ENCODE peak calls at places on chromosomes 2 and 18, in five cellular contexts. One of them, this sample, is unnamed.

GRCh38 chr18:67318651-67319050 is 197.9 kb downstream of the DSEL start:
- DNase-seq in stimulated activated CD4-positive, alpha-beta T cell treated with anti-CD3 and anti-CD28 coated beads, Interleukin-15, amount 100 ng/mL, for 24 hours: no peak
- DNase-seq in activated CD8-positive, alpha-beta memory T cell treated with anti-CD3 and anti-CD28 coated beads, Interleukin-2, amount 50 U/mL, for 48 hours: no peak
- DNase-seq in stimulated activated CD8-positive, alpha-beta memory T cell treated with anti-CD3 and anti-CD28 coated beads, Interleukin-12 subunit alpha, Interleukin-12 subunit beta, amount 100 ng/mL, for 1 hour: no peak
- DNase-seq in B cell: no peak
- DNase-seq in this sample: peak

GRCh38 chr2:147945660-147946059 is 74.9 kb downstream of the ORC4 start:
- DNase-seq in B cell: no peak
- DNase-seq in stimulated activated CD4-positive, alpha-beta T cell treated with anti-CD3 and anti-CD28 coated beads, Interleukin-15, amount 100 ng/mL, for 24 hours: no peak
- DNase-seq in stimulated activated CD8-positive, alpha-beta memory T cell treated with anti-CD3 and anti-CD28 coated beads, Interleukin-12 subunit alpha, Interleukin-12 subunit beta, amount 100 ng/mL, for 1 hour: no peak
- DNase-seq in activated CD8-positive, alpha-beta memory T cell treated with anti-CD3 and anti-CD28 coated beads, Interleukin-2, amount 50 U/mL, for 48 hours: no peak
- DNase-seq in this sample: no peak

GRCh38 chr2:30666307-30666874 is 140.9 kb downstream of the CAPN13 start:
- DNase-seq in stimulated activated CD8-positive, alpha-beta memory T cell treated with anti-CD3 and anti-CD28 coated beads, Interleukin-12 subunit alpha, Interleukin-12 subunit beta, amount 100 ng/mL, for 1 hour: no peak
- DNase-seq in stimulated activated CD4-positive, alpha-beta T cell treated with anti-CD3 and anti-CD28 coated beads, Interleukin-15, amount 100 ng/mL, for 24 hours: no peak
- DNase-seq in B cell: peak
- DNase-seq in activated CD8-positive, alpha-beta memory T cell treated with anti-CD3 and anti-CD28 coated beads, Interleukin-2, amount 50 U/mL, for 48 hours: peak
- DNase-seq in this sample: peak

GRCh38 chr2:14745288-14746076 is 113.0 kb downstream of the LRATD1 start:
- DNase-seq in activated CD8-positive, alpha-beta memory T cell treated with anti-CD3 and anti-CD28 coated beads, Interleukin-2, amount 50 U/mL, for 48 hours: no peak
- DNase-seq in stimulated activated CD8-positive, alpha-beta memory T cell treated with anti-CD3 and anti-CD28 coated beads, Interleukin-12 subunit alpha, Interleukin-12 subunit beta, amount 100 ng/mL, for 1 hour: no peak
- DNase-seq in B cell: no peak
- DNase-seq in stimulated activated CD4-positive, alpha-beta T cell treated with anti-CD3 and anti-CD28 coated beads, Interleukin-15, amount 100 ng/mL, for 24 hours: no peak
- DNase-seq in this sample: no peak

GRCh38 chr2:184053326-184053725 is 545.0 kb upstream of the ZNF804A start:
- DNase-seq in stimulated activated CD4-positive, alpha-beta T cell treated with anti-CD3 and anti-CD28 coated beads, Interleukin-15, amount 100 ng/mL, for 24 hours: no peak
- DNase-seq in activated CD8-positive, alpha-beta memory T cell treated with anti-CD3 and anti-CD28 coated beads, Interleukin-2, amount 50 U/mL, for 48 hours: no peak
- DNase-seq in stimulated activated CD8-positive, alpha-beta memory T cell treated with anti-CD3 and anti-CD28 coated beads, Interleukin-12 subunit alpha, Interleukin-12 subunit beta, amount 100 ng/mL, for 1 hour: no peak
- DNase-seq in B cell: no peak
- DNase-seq in this sample: no peak

GRCh38 chr2:138107288-138107687 is 143.0 kb downstream of the HNMT start:
- DNase-seq in activated CD8-positive, alpha-beta memory T cell treated with anti-CD3 and anti-CD28 coated beads, Interleukin-2, amount 50 U/mL, for 48 hours: no peak
- DNase-seq in stimulated activated CD4-positive, alpha-beta T cell treated with anti-CD3 and anti-CD28 coated beads, Interleukin-15, amount 100 ng/mL, for 24 hours: no peak
- DNase-seq in stimulated activated CD8-positive, alpha-beta memory T cell treated with anti-CD3 and anti-CD28 coated beads, Interleukin-12 subunit alpha, Interleukin-12 subunit beta, amount 100 ng/mL, for 1 hour: no peak
- DNase-seq in B cell: no peak
- DNase-seq in this sample: no peak

GRCh38 chr2:217004636-217005035 is 144.8 kb upstream of the TNP1 start:
- DNase-seq in activated CD8-positive, alpha-beta memory T cell treated with anti-CD3 and anti-CD28 coated beads, Interleukin-2, amount 50 U/mL, for 48 hours: no peak
- DNase-seq in stimulated activated CD4-positive, alpha-beta T cell treated with anti-CD3 and anti-CD28 coated beads, Interleukin-15, amount 100 ng/mL, for 24 hours: no peak
- DNase-seq in B cell: no peak
- DNase-seq in stimulated activated CD8-positive, alpha-beta memory T cell treated with anti-CD3 and anti-CD28 coated beads, Interleukin-12 subunit alpha, Interleukin-12 subunit beta, amount 100 ng/mL, for 1 hour: no peak
- DNase-seq in this sample: no peak

GRCh38 chr2:168816369-168816768 is 13.9 kb downstream of the NOSTRIN start:
- DNase-seq in stimulated activated CD8-positive, alpha-beta memory T cell treated with anti-CD3 and anti-CD28 coated beads, Interleukin-12 subunit alpha, Interleukin-12 subunit beta, amount 100 ng/mL, for 1 hour: no peak
- DNase-seq in B cell: no peak
- DNase-seq in stimulated activated CD4-positive, alpha-beta T cell treated with anti-CD3 and anti-CD28 coated beads, Interleukin-15, amount 100 ng/mL, for 24 hours: no peak
- DNase-seq in activated CD8-positive, alpha-beta memory T cell treated with anti-CD3 and anti-CD28 coated beads, Interleukin-2, amount 50 U/mL, for 48 hours: no peak
- DNase-seq in this sample: peak

GRCh38 chr18:68742206-68742605 is 27.3 kb upstream of the TMX3 start:
- DNase-seq in B cell: no peak
- DNase-seq in stimulated activated CD8-positive, alpha-beta memory T cell treated with anti-CD3 and anti-CD28 coated beads, Interleukin-12 subunit alpha, Interleukin-12 subunit beta, amount 100 ng/mL, for 1 hour: no peak
- DNase-seq in activated CD8-positive, alpha-beta memory T cell treated with anti-CD3 and anti-CD28 coated beads, Interleukin-2, amount 50 U/mL, for 48 hours: no peak
- DNase-seq in stimulated activated CD4-positive, alpha-beta T cell treated with anti-CD3 and anti-CD28 coated beads, Interleukin-15, amount 100 ng/mL, for 24 hours: no peak
- DNase-seq in this sample: no peak

GRCh38 chr2:168853471-168853870 is 36.8 kb downstream of the SPC25 start:
- DNase-seq in stimulated activated CD8-positive, alpha-beta memory T cell treated with anti-CD3 and anti-CD28 coated beads, Interleukin-12 subunit alpha, Interleukin-12 subunit beta, amount 100 ng/mL, for 1 hour: no peak
- DNase-seq in activated CD8-positive, alpha-beta memory T cell treated with anti-CD3 and anti-CD28 coated beads, Interleukin-2, amount 50 U/mL, for 48 hours: no peak
- DNase-seq in stimulated activated CD4-positive, alpha-beta T cell treated with anti-CD3 and anti-CD28 coated beads, Interleukin-15, amount 100 ng/mL, for 24 hours: no peak
- DNase-seq in B cell: no peak
- DNase-seq in this sample: no peak

GRCh38 chr18:31247574-31248199 is 70.3 kb upstream of the DSG1 start:
- DNase-seq in stimulated activated CD8-positive, alpha-beta memory T cell treated with anti-CD3 and anti-CD28 coated beads, Interleukin-12 subunit alpha, Interleukin-12 subunit beta, amount 100 ng/mL, for 1 hour: no peak
- DNase-seq in B cell: no peak
- DNase-seq in stimulated activated CD4-positive, alpha-beta T cell treated with anti-CD3 and anti-CD28 coated beads, Interleukin-15, amount 100 ng/mL, for 24 hours: no peak
- DNase-seq in activated CD8-positive, alpha-beta memory T cell treated with anti-CD3 and anti-CD28 coated beads, Interleukin-2, amount 50 U/mL, for 48 hours: no peak
- DNase-seq in this sample: no peak

GRCh38 chr18:36297419-36298112 is at the start of gene FHOD3:
- DNase-seq in stimulated activated CD8-positive, alpha-beta memory T cell treated with anti-CD3 and anti-CD28 coated beads, Interleukin-12 subunit alpha, Interleukin-12 subunit beta, amount 100 ng/mL, for 1 hour: no peak
- DNase-seq in stimulated activated CD4-positive, alpha-beta T cell treated with anti-CD3 and anti-CD28 coated beads, Interleukin-15, amount 100 ng/mL, for 24 hours: peak
- DNase-seq in B cell: peak
- DNase-seq in activated CD8-positive, alpha-beta memory T cell treated with anti-CD3 and anti-CD28 coated beads, Interleukin-2, amount 50 U/mL, for 48 hours: no peak
- DNase-seq in this sample: peak

GRCh38 chr2:238081561-238081960 is 18.6 kb upstream of the ESPNL start:
- DNase-seq in activated CD8-positive, alpha-beta memory T cell treated with anti-CD3 and anti-CD28 coated beads, Interleukin-2, amount 50 U/mL, for 48 hours: no peak
- DNase-seq in B cell: no peak
- DNase-seq in stimulated activated CD4-positive, alpha-beta T cell treated with anti-CD3 and anti-CD28 coated beads, Interleukin-15, amount 100 ng/mL, for 24 hours: no peak
- DNase-seq in stimulated activated CD8-positive, alpha-beta memory T cell treated with anti-CD3 and anti-CD28 coated beads, Interleukin-12 subunit alpha, Interleukin-12 subunit beta, amount 100 ng/mL, for 1 hour: no peak
- DNase-seq in this sample: no peak

GRCh38 chr2:179440642-179441251 is 176.1 kb upstream of the SESTD1 start:
- DNase-seq in B cell: peak
- DNase-seq in stimulated activated CD4-positive, alpha-beta T cell treated with anti-CD3 and anti-CD28 coated beads, Interleukin-15, amount 100 ng/mL, for 24 hours: no peak
- DNase-seq in activated CD8-positive, alpha-beta memory T cell treated with anti-CD3 and anti-CD28 coated beads, Interleukin-2, amount 50 U/mL, for 48 hours: no peak
- DNase-seq in stimulated activated CD8-positive, alpha-beta memory T cell treated with anti-CD3 and anti-CD28 coated beads, Interleukin-12 subunit alpha, Interleukin-12 subunit beta, amount 100 ng/mL, for 1 hour: no peak
- DNase-seq in this sample: peak

GRCh38 chr2:150495993-150496627 is 8.6 kb upstream of the RND3 start:
- DNase-seq in activated CD8-positive, alpha-beta memory T cell treated with anti-CD3 and anti-CD28 coated beads, Interleukin-2, amount 50 U/mL, for 48 hours: no peak
- DNase-seq in B cell: no peak
- DNase-seq in stimulated activated CD4-positive, alpha-beta T cell treated with anti-CD3 and anti-CD28 coated beads, Interleukin-15, amount 100 ng/mL, for 24 hours: no peak
- DNase-seq in stimulated activated CD8-positive, alpha-beta memory T cell treated with anti-CD3 and anti-CD28 coated beads, Interleukin-12 subunit alpha, Interleukin-12 subunit beta, amount 100 ng/mL, for 1 hour: no peak
- DNase-seq in this sample: peak

GRCh38 chr2:25265802-25266201 is 75.9 kb downstream of the DNMT3A start:
- DNase-seq in B cell: no peak
- DNase-seq in stimulated activated CD4-positive, alpha-beta T cell treated with anti-CD3 and anti-CD28 coated beads, Interleukin-15, amount 100 ng/mL, for 24 hours: no peak
- DNase-seq in activated CD8-positive, alpha-beta memory T cell treated with anti-CD3 and anti-CD28 coated beads, Interleukin-2, amount 50 U/mL, for 48 hours: no peak
- DNase-seq in stimulated activated CD8-positive, alpha-beta memory T cell treated with anti-CD3 and anti-CD28 coated beads, Interleukin-12 subunit alpha, Interleukin-12 subunit beta, amount 100 ng/mL, for 1 hour: no peak
- DNase-seq in this sample: no peak

GRCh38 chr2:169828141-169828811 is 1.0 kb downstream of the UBR3 start:
- DNase-seq in activated CD8-positive, alpha-beta memory T cell treated with anti-CD3 and anti-CD28 coated beads, Interleukin-2, amount 50 U/mL, for 48 hours: no peak
- DNase-seq in stimulated activated CD4-positive, alpha-beta T cell treated with anti-CD3 and anti-CD28 coated beads, Interleukin-15, amount 100 ng/mL, for 24 hours: peak
- DNase-seq in B cell: peak
- DNase-seq in stimulated activated CD8-positive, alpha-beta memory T cell treated with anti-CD3 and anti-CD28 coated beads, Interleukin-12 subunit alpha, Interleukin-12 subunit beta, amount 100 ng/mL, for 1 hour: no peak
- DNase-seq in this sample: peak

GRCh38 chr2:9378433-9379371 is 44.6 kb downstream of the ITGB1BP1 start:
- DNase-seq in activated CD8-positive, alpha-beta memory T cell treated with anti-CD3 and anti-CD28 coated beads, Interleukin-2, amount 50 U/mL, for 48 hours: no peak
- DNase-seq in B cell: no peak
- DNase-seq in stimulated activated CD4-positive, alpha-beta T cell treated with anti-CD3 and anti-CD28 coated beads, Interleukin-15, amount 100 ng/mL, for 24 hours: no peak
- DNase-seq in stimulated activated CD8-positive, alpha-beta memory T cell treated with anti-CD3 and anti-CD28 coated beads, Interleukin-12 subunit alpha, Interleukin-12 subunit beta, amount 100 ng/mL, for 1 hour: no peak
- DNase-seq in this sample: peak

GRCh38 chr2:160402997-160403979 is 90.3 kb downstream of the RBMS1 start:
- DNase-seq in B cell: no peak
- DNase-seq in stimulated activated CD8-positive, alpha-beta memory T cell treated with anti-CD3 and anti-CD28 coated beads, Interleukin-12 subunit alpha, Interleukin-12 subunit beta, amount 100 ng/mL, for 1 hour: no peak
- DNase-seq in activated CD8-positive, alpha-beta memory T cell treated with anti-CD3 and anti-CD28 coated beads, Interleukin-2, amount 50 U/mL, for 48 hours: no peak
- DNase-seq in stimulated activated CD4-positive, alpha-beta T cell treated with anti-CD3 and anti-CD28 coated beads, Interleukin-15, amount 100 ng/mL, for 24 hours: no peak
- DNase-seq in this sample: no peak

GRCh38 chr2:241796610-241797138 is 12.3 kb upstream of the NEU4 start:
- DNase-seq in activated CD8-positive, alpha-beta memory T cell treated with anti-CD3 and anti-CD28 coated beads, Interleukin-2, amount 50 U/mL, for 48 hours: no peak
- DNase-seq in stimulated activated CD8-positive, alpha-beta memory T cell treated with anti-CD3 and anti-CD28 coated beads, Interleukin-12 subunit alpha, Interleukin-12 subunit beta, amount 100 ng/mL, for 1 hour: no peak
- DNase-seq in stimulated activated CD4-positive, alpha-beta T cell treated with anti-CD3 and anti-CD28 coated beads, Interleukin-15, amount 100 ng/mL, for 24 hours: no peak
- DNase-seq in B cell: no peak
- DNase-seq in this sample: no peak

GRCh38 chr2:235966396-235966795 is 201.8 kb downstream of the GBX2 start:
- DNase-seq in activated CD8-positive, alpha-beta memory T cell treated with anti-CD3 and anti-CD28 coated beads, Interleukin-2, amount 50 U/mL, for 48 hours: peak
- DNase-seq in stimulated activated CD8-positive, alpha-beta memory T cell treated with anti-CD3 and anti-CD28 coated beads, Interleukin-12 subunit alpha, Interleukin-12 subunit beta, amount 100 ng/mL, for 1 hour: no peak
- DNase-seq in stimulated activated CD4-positive, alpha-beta T cell treated with anti-CD3 and anti-CD28 coated beads, Interleukin-15, amount 100 ng/mL, for 24 hours: no peak
- DNase-seq in B cell: no peak
- DNase-seq in this sample: no peak

GRCh38 chr2:30662268-30663131 is 144.7 kb downstream of the CAPN13 start:
- DNase-seq in activated CD8-positive, alpha-beta memory T cell treated with anti-CD3 and anti-CD28 coated beads, Interleukin-2, amount 50 U/mL, for 48 hours: no peak
- DNase-seq in B cell: no peak
- DNase-seq in stimulated activated CD8-positive, alpha-beta memory T cell treated with anti-CD3 and anti-CD28 coated beads, Interleukin-12 subunit alpha, Interleukin-12 subunit beta, amount 100 ng/mL, for 1 hour: no peak
- DNase-seq in stimulated activated CD4-positive, alpha-beta T cell treated with anti-CD3 and anti-CD28 coated beads, Interleukin-15, amount 100 ng/mL, for 24 hours: no peak
- DNase-seq in this sample: no peak

GRCh38 chr18:68764016-68764415 is 33.9 kb upstream of the CCDC102B start:
- DNase-seq in stimulated activated CD8-positive, alpha-beta memory T cell treated with anti-CD3 and anti-CD28 coated beads, Interleukin-12 subunit alpha, Interleukin-12 subunit beta, amount 100 ng/mL, for 1 hour: no peak
- DNase-seq in activated CD8-positive, alpha-beta memory T cell treated with anti-CD3 and anti-CD28 coated beads, Interleukin-2, amount 50 U/mL, for 48 hours: no peak
- DNase-seq in B cell: no peak
- DNase-seq in stimulated activated CD4-positive, alpha-beta T cell treated with anti-CD3 and anti-CD28 coated beads, Interleukin-15, amount 100 ng/mL, for 24 hours: no peak
- DNase-seq in this sample: no peak

GRCh38 chr2:42252464-42252863 is 83.3 kb downstream of the EML4 start:
- DNase-seq in stimulated activated CD8-positive, alpha-beta memory T cell treated with anti-CD3 and anti-CD28 coated beads, Interleukin-12 subunit alpha, Interleukin-12 subunit beta, amount 100 ng/mL, for 1 hour: no peak
- DNase-seq in stimulated activated CD4-positive, alpha-beta T cell treated with anti-CD3 and anti-CD28 coated beads, Interleukin-15, amount 100 ng/mL, for 24 hours: peak
- DNase-seq in B cell: no peak
- DNase-seq in activated CD8-positive, alpha-beta memory T cell treated with anti-CD3 and anti-CD28 coated beads, Interleukin-2, amount 50 U/mL, for 48 hours: no peak
- DNase-seq in this sample: no peak

GRCh38 chr2:68662466-68662865 is 19.1 kb downstream of the PROKR1 start:
- DNase-seq in stimulated activated CD4-positive, alpha-beta T cell treated with anti-CD3 and anti-CD28 coated beads, Interleukin-15, amount 100 ng/mL, for 24 hours: no peak
- DNase-seq in activated CD8-positive, alpha-beta memory T cell treated with anti-CD3 and anti-CD28 coated beads, Interleukin-2, amount 50 U/mL, for 48 hours: no peak
- DNase-seq in B cell: peak
- DNase-seq in stimulated activated CD8-positive, alpha-beta memory T cell treated with anti-CD3 and anti-CD28 coated beads, Interleukin-12 subunit alpha, Interleukin-12 subunit beta, amount 100 ng/mL, for 1 hour: no peak
- DNase-seq in this sample: no peak

GRCh38 chr18:3450358-3451107 is 561 bp downstream of the TGIF1 start:
- DNase-seq in activated CD8-positive, alpha-beta memory T cell treated with anti-CD3 and anti-CD28 coated beads, Interleukin-2, amount 50 U/mL, for 48 hours: peak
- DNase-seq in stimulated activated CD8-positive, alpha-beta memory T cell treated with anti-CD3 and anti-CD28 coated beads, Interleukin-12 subunit alpha, Interleukin-12 subunit beta, amount 100 ng/mL, for 1 hour: peak
- DNase-seq in B cell: peak
- DNase-seq in stimulated activated CD4-positive, alpha-beta T cell treated with anti-CD3 and anti-CD28 coated beads, Interleukin-15, amount 100 ng/mL, for 24 hours: peak
- DNase-seq in this sample: no peak

GRCh38 chr18:79424008-79424565 is 28.4 kb downstream of the NFATC1 start:
- DNase-seq in stimulated activated CD8-positive, alpha-beta memory T cell treated with anti-CD3 and anti-CD28 coated beads, Interleukin-12 subunit alpha, Interleukin-12 subunit beta, amount 100 ng/mL, for 1 hour: no peak
- DNase-seq in activated CD8-positive, alpha-beta memory T cell treated with anti-CD3 and anti-CD28 coated beads, Interleukin-2, amount 50 U/mL, for 48 hours: no peak
- DNase-seq in stimulated activated CD4-positive, alpha-beta T cell treated with anti-CD3 and anti-CD28 coated beads, Interleukin-15, amount 100 ng/mL, for 24 hours: no peak
- DNase-seq in B cell: no peak
- DNase-seq in this sample: no peak

GRCh38 chr2:47558116-47559078 is 155.4 kb downstream of the MSH2 start:
- DNase-seq in stimulated activated CD4-positive, alpha-beta T cell treated with anti-CD3 and anti-CD28 coated beads, Interleukin-15, amount 100 ng/mL, for 24 hours: no peak
- DNase-seq in stimulated activated CD8-positive, alpha-beta memory T cell treated with anti-CD3 and anti-CD28 coated beads, Interleukin-12 subunit alpha, Interleukin-12 subunit beta, amount 100 ng/mL, for 1 hour: no peak
- DNase-seq in B cell: no peak
- DNase-seq in activated CD8-positive, alpha-beta memory T cell treated with anti-CD3 and anti-CD28 coated beads, Interleukin-2, amount 50 U/mL, for 48 hours: no peak
- DNase-seq in this sample: no peak

GRCh38 chr2:85143463-85144082 is 10.4 kb downstream of the TCF7L1 start:
- DNase-seq in stimulated activated CD4-positive, alpha-beta T cell treated with anti-CD3 and anti-CD28 coated beads, Interleukin-15, amount 100 ng/mL, for 24 hours: no peak
- DNase-seq in activated CD8-positive, alpha-beta memory T cell treated with anti-CD3 and anti-CD28 coated beads, Interleukin-2, amount 50 U/mL, for 48 hours: no peak
- DNase-seq in stimulated activated CD8-positive, alpha-beta memory T cell treated with anti-CD3 and anti-CD28 coated beads, Interleukin-12 subunit alpha, Interleukin-12 subunit beta, amount 100 ng/mL, for 1 hour: no peak
- DNase-seq in B cell: no peak
- DNase-seq in this sample: no peak

GRCh38 chr2:143264851-143265250 is 135.6 kb downstream of the ARHGAP15 start:
- DNase-seq in activated CD8-positive, alpha-beta memory T cell treated with anti-CD3 and anti-CD28 coated beads, Interleukin-2, amount 50 U/mL, for 48 hours: no peak
- DNase-seq in stimulated activated CD8-positive, alpha-beta memory T cell treated with anti-CD3 and anti-CD28 coated beads, Interleukin-12 subunit alpha, Interleukin-12 subunit beta, amount 100 ng/mL, for 1 hour: no peak
- DNase-seq in stimulated activated CD4-positive, alpha-beta T cell treated with anti-CD3 and anti-CD28 coated beads, Interleukin-15, amount 100 ng/mL, for 24 hours: no peak
- DNase-seq in B cell: no peak
- DNase-seq in this sample: peak

GRCh38 chr2:70944291-70944690 is 8.6 kb downstream of the ATP6V1B1 start:
- DNase-seq in stimulated activated CD8-positive, alpha-beta memory T cell treated with anti-CD3 and anti-CD28 coated beads, Interleukin-12 subunit alpha, Interleukin-12 subunit beta, amount 100 ng/mL, for 1 hour: no peak
- DNase-seq in B cell: no peak
- DNase-seq in stimulated activated CD4-positive, alpha-beta T cell treated with anti-CD3 and anti-CD28 coated beads, Interleukin-15, amount 100 ng/mL, for 24 hours: no peak
- DNase-seq in activated CD8-positive, alpha-beta memory T cell treated with anti-CD3 and anti-CD28 coated beads, Interleukin-2, amount 50 U/mL, for 48 hours: peak
- DNase-seq in this sample: no peak

GRCh38 chr2:212711851-212712250 is 173.2 kb upstream of the ERBB4 start:
- DNase-seq in stimulated activated CD4-positive, alpha-beta T cell treated with anti-CD3 and anti-CD28 coated beads, Interleukin-15, amount 100 ng/mL, for 24 hours: no peak
- DNase-seq in stimulated activated CD8-positive, alpha-beta memory T cell treated with anti-CD3 and anti-CD28 coated beads, Interleukin-12 subunit alpha, Interleukin-12 subunit beta, amount 100 ng/mL, for 1 hour: no peak
- DNase-seq in activated CD8-positive, alpha-beta memory T cell treated with anti-CD3 and anti-CD28 coated beads, Interleukin-2, amount 50 U/mL, for 48 hours: no peak
- DNase-seq in B cell: no peak
- DNase-seq in this sample: peak

GRCh38 chr2:33645861-33646260 is 46.8 kb upstream of the FAM98A start:
- DNase-seq in B cell: no peak
- DNase-seq in activated CD8-positive, alpha-beta memory T cell treated with anti-CD3 and anti-CD28 coated beads, Interleukin-2, amount 50 U/mL, for 48 hours: no peak
- DNase-seq in stimulated activated CD8-positive, alpha-beta memory T cell treated with anti-CD3 and anti-CD28 coated beads, Interleukin-12 subunit alpha, Interleukin-12 subunit beta, amount 100 ng/mL, for 1 hour: no peak
- DNase-seq in stimulated activated CD4-positive, alpha-beta T cell treated with anti-CD3 and anti-CD28 coated beads, Interleukin-15, amount 100 ng/mL, for 24 hours: no peak
- DNase-seq in this sample: no peak

GRCh38 chr2:210727549-210727948 is 171.2 kb downstream of the CPS1 start:
- DNase-seq in activated CD8-positive, alpha-beta memory T cell treated with anti-CD3 and anti-CD28 coated beads, Interleukin-2, amount 50 U/mL, for 48 hours: no peak
- DNase-seq in stimulated activated CD8-positive, alpha-beta memory T cell treated with anti-CD3 and anti-CD28 coated beads, Interleukin-12 subunit alpha, Interleukin-12 subunit beta, amount 100 ng/mL, for 1 hour: no peak
- DNase-seq in stimulated activated CD4-positive, alpha-beta T cell treated with anti-CD3 and anti-CD28 coated beads, Interleukin-15, amount 100 ng/mL, for 24 hours: no peak
- DNase-seq in B cell: no peak
- DNase-seq in this sample: no peak

GRCh38 chr2:33599175-33599942 is at the start of gene FAM98A:
- DNase-seq in activated CD8-positive, alpha-beta memory T cell treated with anti-CD3 and anti-CD28 coated beads, Interleukin-2, amount 50 U/mL, for 48 hours: peak
- DNase-seq in stimulated activated CD4-positive, alpha-beta T cell treated with anti-CD3 and anti-CD28 coated beads, Interleukin-15, amount 100 ng/mL, for 24 hours: peak
- DNase-seq in B cell: peak
- DNase-seq in stimulated activated CD8-positive, alpha-beta memory T cell treated with anti-CD3 and anti-CD28 coated beads, Interleukin-12 subunit alpha, Interleukin-12 subunit beta, amount 100 ng/mL, for 1 hour: peak
- DNase-seq in this sample: peak

GRCh38 chr2:145012806-145013205 is 492.9 kb upstream of the ZEB2 start:
- DNase-seq in B cell: no peak
- DNase-seq in stimulated activated CD4-positive, alpha-beta T cell treated with anti-CD3 and anti-CD28 coated beads, Interleukin-15, amount 100 ng/mL, for 24 hours: no peak
- DNase-seq in stimulated activated CD8-positive, alpha-beta memory T cell treated with anti-CD3 and anti-CD28 coated beads, Interleukin-12 subunit alpha, Interleukin-12 subunit beta, amount 100 ng/mL, for 1 hour: no peak
- DNase-seq in activated CD8-positive, alpha-beta memory T cell treated with anti-CD3 and anti-CD28 coated beads, Interleukin-2, amount 50 U/mL, for 48 hours: no peak
- DNase-seq in this sample: no peak

GRCh38 chr2:187994464-187995331 is 297.0 kb upstream of the GULP1 start:
- DNase-seq in activated CD8-positive, alpha-beta memory T cell treated with anti-CD3 and anti-CD28 coated beads, Interleukin-2, amount 50 U/mL, for 48 hours: no peak
- DNase-seq in stimulated activated CD8-positive, alpha-beta memory T cell treated with anti-CD3 and anti-CD28 coated beads, Interleukin-12 subunit alpha, Interleukin-12 subunit beta, amount 100 ng/mL, for 1 hour: no peak
- DNase-seq in B cell: no peak
- DNase-seq in stimulated activated CD4-positive, alpha-beta T cell treated with anti-CD3 and anti-CD28 coated beads, Interleukin-15, amount 100 ng/mL, for 24 hours: no peak
- DNase-seq in this sample: no peak